ENCODE peak calls at places on chromosomes 5 and 9, in four cellular contexts. E is midbrain, C is AG04450, K is aorta. Q is an unnamed sample.

GRCh38 chr9:133274236-133275104 is 531 bp downstream of the ABO start:
- DNase-seq in E (no peak), C (no peak), K (peak), Q (peak)

GRCh38 chr9:4829956-4830355 is 37.2 kb downstream of the RCL1 start:
- DNase-seq in E (no peak), C (no peak), K (no peak), Q (no peak)

GRCh38 chr9:35606138-35606504 is 1.1 kb downstream of the TESK1 start:
- DNase-seq in E (no peak), C (no peak), K (no peak), Q (no peak)

GRCh38 chr5:18497089-18497488 is 862.8 kb downstream of the TAF11L14 start:
- DNase-seq in E (no peak), C (no peak), K (no peak), Q (no peak)

GRCh38 chr5:157473383-157474370 is 13.7 kb downstream of the NIPAL4 start:
- DNase-seq in E (no peak), C (no peak), K (no peak), Q (no peak)

GRCh38 chr5:9698125-9698848 is 68.1 kb upstream of the TAS2R1 start:
- DNase-seq in E (no peak), C (no peak), K (no peak), Q (no peak)

GRCh38 chr5:174615986-174616500 is 108.3 kb upstream of the MSX2 start:
- DNase-seq in E (no peak), C (no peak), K (no peak), Q (no peak)

GRCh38 chr5:141135030-141135717 is at the start of gene PCDHB5:
- DNase-seq in E (peak), C (no peak), K (no peak), Q (peak)

GRCh38 chr9:88219601-88220000 is 81.3 kb upstream of the SPATA31C2 start:
- DNase-seq in E (no peak), C (no peak), K (no peak), Q (no peak)

GRCh38 chr5:34474573-34475021 is 181.5 kb upstream of the RAI14 start:
- DNase-seq in E (peak), C (peak), K (no peak), Q (no peak)

GRCh38 chr5:73274870-73275756 is 102.1 kb downstream of the TMEM174 start:
- DNase-seq in E (peak), C (no peak), K (no peak), Q (no peak)

GRCh38 chr5:2204366-2205184 is 321.9 kb upstream of the IRX4 start:
- DNase-seq in E (no peak), C (no peak), K (peak), Q (no peak)

GRCh38 chr5:72167257-72167656 is 60.0 kb downstream of the MAP1B start:
- DNase-seq in E (no peak), C (no peak), K (no peak), Q (no peak)

GRCh38 chr9:96009690-96010477 is 134.4 kb downstream of the ERCC6L2 start:
- DNase-seq in E (no peak), C (no peak), K (no peak), Q (no peak)

GRCh38 chr5:92916036-92916435 is 665.0 kb downstream of the NR2F1-AS1 start:
- DNase-seq in E (peak), C (no peak), K (no peak), Q (no peak)

GRCh38 chr5:81068635-81069034 is 108.5 kb downstream of the RASGRF2 start:
- DNase-seq in E (no peak), C (no peak), K (no peak), Q (no peak)

GRCh38 chr9:72977670-72978069 is 24.8 kb upstream of the ALDH1A1 start:
- DNase-seq in E (no peak), C (no peak), K (no peak), Q (no peak)

GRCh38 chr5:425714-426113 is 17.3 kb upstream of the EXOC3 start:
- DNase-seq in E (peak), C (no peak), K (peak), Q (no peak)

GRCh38 chr5:175606409-175606808 is 51.5 kb upstream of the HRH2 start:
- DNase-seq in E (no peak), C (no peak), K (no peak), Q (no peak)

GRCh38 chr5:2695200-2695891 is 56.1 kb downstream of the IRX2 start:
- DNase-seq in E (no peak), C (no peak), K (no peak), Q (no peak)

GRCh38 chr5:54619732-54620582 is 102.4 kb downstream of the SNX18 start:
- DNase-seq in E (no peak), C (no peak), K (no peak), Q (no peak)

GRCh38 chr5:149277821-149278220 is 6.2 kb downstream of the AFAP1L1 start:
- DNase-seq in E (no peak), C (no peak), K (no peak), Q (no peak)

GRCh38 chr5:166907314-166907713 is 1384.1 kb upstream of the WWC1 start:
- DNase-seq in E (no peak), C (no peak), K (no peak), Q (no peak)

GRCh38 chr5:127088226-127088625 is 14.9 kb upstream of the C5orf63 start:
- DNase-seq in E (no peak), C (peak), K (no peak), Q (no peak)

GRCh38 chr5:23631283-23632045 is 124.1 kb downstream of the PRDM9 start:
- DNase-seq in E (no peak), C (no peak), K (no peak), Q (no peak)

GRCh38 chr5:1888541-1889251 is 6.0 kb upstream of the IRX4 start:
- DNase-seq in E (no peak), C (no peak), K (peak), Q (no peak)

GRCh38 chr5:29833394-29833793 is 1360.1 kb upstream of the CDH6 start:
- DNase-seq in E (no peak), C (no peak), K (no peak), Q (no peak)